ENCODE peak calls at places on chromosomes 7 and 10, in six cellular contexts. J is H1, E is A549, Q is HepG2, Y is GM12878, L is SK-N-SH. G is an unnamed sample.
A peak's percentile ranks its signal among the peaks of the same experiment; 100 is the strongest.

GRCh38 chr10:97858001-97858439 is 8.4 kb downstream of the GOLGA7B start:
- DNase-seq in J (no peak), L (no peak), Q (no peak), E (no peak), Y (no peak), G (no peak)

GRCh38 chr10:126073606-126074005 is 177.2 kb downstream of the FANK1 start:
- DNase-seq in J (no peak), L (no peak), Q (no peak), E (no peak), Y (no peak), G (no peak)

GRCh38 chr7:16794990-16795389 is 9.8 kb downstream of the AGR2 start:
- DNase-seq in L (peak; percentile 20), Q (no peak), J (no peak), E (no peak), Y (no peak), G (no peak)

GRCh38 chr7:4716946-4717694 is 35.0 kb downstream of the FOXK1 start:
- DNase-seq in L (no peak), J (no peak), E (no peak), Q (no peak), Y (no peak), G (no peak)

GRCh38 chr7:67377939-67378862 is 381.6 kb downstream of the TYW1 start:
- DNase-seq in Q (peak; percentile 61), E (peak; percentile 57), L (peak; percentile 89), Y (no peak), J (peak; percentile 77), G (peak; percentile 88)

GRCh38 chr7:145123502-145123901 is 287.6 kb upstream of the TPK1 start:
- DNase-seq in Q (no peak), Y (no peak), L (no peak), E (no peak), J (no peak), G (no peak)

GRCh38 chr10:58028597-58029366 is 238.9 kb downstream of the IPMK start:
- DNase-seq in Q (no peak), E (no peak), L (no peak), J (no peak), Y (no peak), G (no peak)

GRCh38 chr10:122132331-122132755 is 138.8 kb upstream of the BTBD16 start:
- DNase-seq in L (no peak), Q (no peak), Y (no peak), E (no peak), J (no peak), G (no peak)

GRCh38 chr10:78811174-78811573 is 257.6 kb upstream of the ZMIZ1 start:
- DNase-seq in J (no peak), E (no peak), Y (no peak), Q (no peak), L (no peak), G (no peak)

GRCh38 chr7:116271980-116272886 is 61.9 kb downstream of the TES start:
- DNase-seq in J (no peak), Q (no peak), L (peak; percentile 7), E (peak; percentile 84), Y (no peak), G (no peak)

GRCh38 chr7:99137418-99138180 is 6.3 kb downstream of the SMURF1 start:
- DNase-seq in J (peak; percentile 49), L (peak; percentile 63), E (peak; percentile 36), Y (no peak), Q (no peak), G (no peak)

GRCh38 chr7:134364619-134365037 is 47.9 kb upstream of the SLC35B4 start:
- DNase-seq in L (no peak), Y (no peak), Q (peak; percentile 59), J (no peak), E (peak; percentile 94), G (no peak)

GRCh38 chr10:47316131-47316530 is 6.1 kb upstream of the GDF2 start:
- DNase-seq in Q (no peak), Y (no peak), J (no peak), E (no peak), L (no peak), G (no peak)

GRCh38 chr7:26937956-26938623 is 73.7 kb upstream of the SKAP2 start:
- DNase-seq in J (no peak), E (peak; percentile 53), Y (no peak), L (no peak), Q (no peak), G (no peak)

GRCh38 chr7:43198599-43199090 is 86.2 kb downstream of the HECW1 start:
- DNase-seq in J (no peak), E (no peak), L (no peak), Y (no peak), Q (no peak), G (no peak)

GRCh38 chr7:81715984-81716588 is 53.8 kb downstream of the HGF start:
- DNase-seq in J (no peak), E (no peak), Q (peak; percentile 1), L (peak; percentile 28), Y (no peak), G (no peak)

GRCh38 chr10:97907211-97907610 is 57.6 kb downstream of the GOLGA7B start:
- DNase-seq in J (no peak), Y (no peak), E (no peak), L (no peak), Q (no peak), G (no peak)

GRCh38 chr10:22436893-22437619 is 91.8 kb downstream of the SPAG6 start:
- DNase-seq in Q (peak; percentile 10), L (peak; percentile 70), J (peak; percentile 79), Y (peak; percentile 36), E (no peak), G (no peak)

GRCh38 chr10:88991161-88991899 is 732 bp downstream of the FAS start:
- DNase-seq in E (peak; percentile 30), Q (peak; percentile 54), J (no peak), Y (no peak), L (peak; percentile 74), G (peak; percentile 12)

GRCh38 chr10:44020322-44021111 is 364.4 kb downstream of the CXCL12 start:
- DNase-seq in E (no peak), L (no peak), J (no peak), Q (no peak), Y (peak; percentile 42), G (no peak)

GRCh38 chr10:128377364-128377987 is 251.3 kb upstream of the MKI67 start:
- DNase-seq in Y (no peak), E (no peak), Q (no peak), L (no peak), J (no peak), G (no peak)

GRCh38 chr10:69854685-69855345 is 53.1 kb downstream of the COL13A1 start:
- DNase-seq in J (no peak), E (no peak), Q (no peak), L (no peak), Y (no peak), G (no peak)

GRCh38 chr10:69860290-69860689 is 58.6 kb downstream of the COL13A1 start:
- DNase-seq in Y (no peak), L (no peak), J (no peak), Q (no peak), E (no peak), G (no peak)

GRCh38 chr10:69855346-69856163 is 53.8 kb downstream of the COL13A1 start:
- DNase-seq in J (no peak), E (no peak), L (no peak), Y (no peak), Q (peak; percentile 46), G (no peak)

GRCh38 chr10:69858201-69858600 is 56.5 kb downstream of the COL13A1 start:
- DNase-seq in Y (no peak), L (no peak), Q (no peak), J (no peak), E (no peak), G (no peak)

GRCh38 chr10:69856601-69857166 is 55.0 kb downstream of the COL13A1 start:
- DNase-seq in J (no peak), Y (no peak), Q (no peak), L (no peak), E (no peak), G (peak; percentile 43)
- TF ChIP-seq CHD2 in J (no peak), Y (no peak), Q (no peak), L (no peak), E (no peak), G (no peak)

DNA sequence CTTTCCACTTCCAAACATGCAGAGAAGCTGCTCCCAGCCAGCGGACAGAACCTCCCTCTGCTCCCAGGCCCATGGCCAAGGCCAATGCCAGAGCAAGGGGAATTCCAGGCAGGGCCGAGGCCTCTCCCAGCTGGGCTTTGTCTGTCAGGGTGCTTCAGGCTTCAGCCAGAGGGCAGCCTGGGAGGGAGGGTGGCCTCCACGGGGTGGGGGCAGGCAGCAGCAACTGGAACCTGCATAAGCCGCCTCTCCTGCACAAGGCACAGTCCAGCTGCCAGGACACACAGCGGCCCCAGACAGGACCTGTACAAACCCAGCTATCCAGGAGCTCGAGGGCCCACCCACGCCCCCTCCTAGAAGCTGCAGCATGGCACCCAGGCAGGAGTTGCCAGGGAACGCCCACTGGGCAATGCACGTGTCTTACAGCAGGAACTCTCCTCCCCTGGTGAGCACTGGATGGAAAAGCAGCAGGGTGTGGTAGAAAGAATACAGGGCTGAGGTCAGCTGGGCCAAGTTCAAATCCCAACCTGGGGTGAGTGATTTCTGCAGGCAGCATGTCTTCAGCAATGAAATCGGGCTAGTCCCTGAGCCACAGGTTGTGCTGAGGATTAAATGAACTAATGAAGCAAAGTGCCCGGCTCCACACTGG is 7.6 kb downstream of the FAM53B start:
- DNase-seq in E (no peak), J (no peak), Q (peak; percentile 32), Y (no peak), L (no peak), G (no peak)
- TF ChIP-seq CHD2 in E (no peak), J (no peak), Q (no peak), Y (no peak), L (no peak), G (no peak)

DNA sequence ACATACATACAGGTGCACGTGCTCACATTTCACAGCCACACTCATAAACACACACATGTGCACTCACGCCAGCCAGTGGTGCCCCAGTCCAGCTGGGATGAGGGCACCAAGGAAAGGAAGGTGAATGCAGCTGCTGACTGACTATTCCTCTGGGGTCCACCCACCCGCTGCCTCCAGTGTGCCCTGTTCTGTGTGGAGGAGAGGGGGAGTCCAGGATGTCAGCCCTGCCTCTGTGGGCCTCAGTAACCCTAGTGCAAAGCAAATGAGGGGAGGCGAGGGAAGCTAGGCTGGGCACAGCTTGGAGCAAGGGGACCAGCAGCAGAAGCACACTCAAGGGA is 57.6 kb downstream of the YKT6 start:
- DNase-seq in E (no peak), Y (no peak), Q (no peak), L (no peak), J (no peak), G (no peak)
- TF ChIP-seq CHD2 in E (no peak), Y (no peak), Q (no peak), L (no peak), J (no peak), G (no peak)

DNA sequence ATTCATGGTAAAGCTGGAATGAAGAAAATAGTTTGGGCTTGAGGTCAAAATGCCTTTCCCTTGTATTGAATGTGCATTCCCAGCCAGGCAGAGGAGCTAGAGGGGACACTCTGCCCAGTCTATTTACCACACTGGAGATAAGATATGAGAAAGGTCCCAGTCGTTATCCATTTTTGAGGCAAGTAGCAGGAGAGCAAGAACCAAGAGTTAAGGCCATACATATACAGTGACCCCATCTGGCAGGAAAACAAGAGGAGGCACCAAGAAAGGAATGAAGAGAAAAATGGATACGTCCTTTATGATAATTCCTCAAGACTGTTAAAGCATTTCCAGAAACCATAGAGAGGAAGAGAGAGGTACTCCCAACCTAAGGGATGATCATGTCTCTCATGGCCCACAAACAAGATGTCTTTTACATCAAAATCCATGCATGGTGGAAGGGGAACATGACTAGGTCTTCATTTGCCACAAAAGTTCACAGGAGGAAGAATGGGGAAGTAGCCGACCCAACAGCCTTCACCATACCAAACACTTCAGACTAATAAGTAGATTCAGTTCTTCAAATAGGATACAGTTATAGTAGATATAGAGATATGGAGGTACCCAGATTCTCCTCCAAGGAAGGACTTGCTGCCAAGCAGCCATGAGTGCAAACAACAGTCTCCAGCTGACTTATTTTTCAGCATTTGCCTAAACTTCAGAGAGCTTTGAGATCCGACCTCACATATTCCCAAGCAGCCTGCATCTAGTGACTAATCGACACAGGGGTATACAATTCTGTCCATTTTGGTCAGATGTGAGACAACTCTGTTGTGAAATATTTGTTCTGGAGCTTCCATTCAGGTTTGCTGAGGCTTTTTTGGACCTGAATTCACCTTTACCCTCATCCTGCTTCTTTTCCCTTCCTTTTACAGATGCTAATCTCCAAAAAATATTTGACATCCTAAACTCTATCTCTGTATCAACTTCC is 61.1 kb upstream of the CCDC71L start:
- DNase-seq in J (no peak), E (no peak), L (no peak), Y (no peak), Q (no peak), G (no peak)
- TF ChIP-seq CHD2 in J (no peak), E (no peak), L (no peak), Y (no peak), Q (no peak), G (no peak)